ENCODE peak calls at places on chromosomes 4 and X, in eight cellular contexts. One of them, this sample, is unnamed.

GRCh38 chrX:45344597-45344996 is 143.9 kb upstream of the DIPK2B start:
- DNase-seq in activated CD4-positive, alpha-beta T cell treated with anti-CD3 and anti-CD28 coated beads for 1 hour: no peak
- DNase-seq in RPMI8226: no peak
- DNase-seq in T-cell: no peak
- DNase-seq in caudate nucleus: no peak
- DNase-seq in Karpas-422: no peak
- DNase-seq in endothelial cell: no peak
- DNase-seq in HT1080: peak; percentile 36
- DNase-seq in this sample: no peak

GRCh38 chrX:147875866-147876596 is 35.7 kb upstream of the FMR1 start:
- DNase-seq in activated CD4-positive, alpha-beta T cell treated with anti-CD3 and anti-CD28 coated beads for 1 hour: no peak
- DNase-seq in RPMI8226: peak; percentile 90
- DNase-seq in T-cell: no peak
- DNase-seq in caudate nucleus: no peak
- DNase-seq in Karpas-422: no peak
- DNase-seq in endothelial cell: no peak
- DNase-seq in HT1080: no peak
- DNase-seq in this sample: no peak

GRCh38 chr4:94889961-94890360 is 132.2 kb downstream of the BMPR1B start:
- DNase-seq in activated CD4-positive, alpha-beta T cell treated with anti-CD3 and anti-CD28 coated beads for 1 hour: no peak
- DNase-seq in RPMI8226: no peak
- DNase-seq in T-cell: no peak
- DNase-seq in caudate nucleus: no peak
- DNase-seq in Karpas-422: no peak
- DNase-seq in endothelial cell: no peak
- DNase-seq in HT1080: peak; percentile 65
- DNase-seq in this sample: no peak

GRCh38 chr4:99943904-99944437 is 2.4 kb downstream of the DNAJB14 start:
- DNase-seq in activated CD4-positive, alpha-beta T cell treated with anti-CD3 and anti-CD28 coated beads for 1 hour: no peak
- DNase-seq in RPMI8226: no peak
- DNase-seq in T-cell: no peak
- DNase-seq in caudate nucleus: no peak
- DNase-seq in Karpas-422: no peak
- DNase-seq in endothelial cell: no peak
- DNase-seq in HT1080: no peak
- DNase-seq in this sample: no peak

GRCh38 chrX:23901805-23902204 is 5.9 kb downstream of the APOO start:
- DNase-seq in activated CD4-positive, alpha-beta T cell treated with anti-CD3 and anti-CD28 coated beads for 1 hour: no peak
- DNase-seq in RPMI8226: peak; percentile 64
- DNase-seq in T-cell: peak; percentile 39
- DNase-seq in caudate nucleus: no peak
- DNase-seq in Karpas-422: peak; percentile 90
- DNase-seq in endothelial cell: peak; percentile 27
- DNase-seq in HT1080: peak; percentile 68
- DNase-seq in this sample: no peak

GRCh38 chr4:75126058-75126457 is 193.1 kb downstream of the PARM1 start:
- DNase-seq in activated CD4-positive, alpha-beta T cell treated with anti-CD3 and anti-CD28 coated beads for 1 hour: no peak
- DNase-seq in RPMI8226: no peak
- DNase-seq in T-cell: no peak
- DNase-seq in caudate nucleus: no peak
- DNase-seq in Karpas-422: no peak
- DNase-seq in endothelial cell: no peak
- DNase-seq in HT1080: no peak
- DNase-seq in this sample: no peak

GRCh38 chr4:169243808-169244207 is 26.9 kb downstream of the SH3RF1 start:
- DNase-seq in activated CD4-positive, alpha-beta T cell treated with anti-CD3 and anti-CD28 coated beads for 1 hour: no peak
- DNase-seq in RPMI8226: no peak
- DNase-seq in T-cell: no peak
- DNase-seq in caudate nucleus: no peak
- DNase-seq in Karpas-422: no peak
- DNase-seq in endothelial cell: no peak
- DNase-seq in HT1080: no peak
- DNase-seq in this sample: peak; percentile 52

GRCh38 chrX:138756234-138756633 is 44.7 kb upstream of the FGF13 start:
- DNase-seq in activated CD4-positive, alpha-beta T cell treated with anti-CD3 and anti-CD28 coated beads for 1 hour: no peak
- DNase-seq in RPMI8226: peak; percentile 4
- DNase-seq in T-cell: no peak
- DNase-seq in caudate nucleus: no peak
- DNase-seq in Karpas-422: no peak
- DNase-seq in endothelial cell: peak; percentile 36
- DNase-seq in HT1080: peak; percentile 66
- DNase-seq in this sample: no peak

GRCh38 chrX:19593684-19594083 is 78.4 kb upstream of the MAP3K15 start:
- DNase-seq in activated CD4-positive, alpha-beta T cell treated with anti-CD3 and anti-CD28 coated beads for 1 hour: no peak
- DNase-seq in RPMI8226: peak; percentile 34
- DNase-seq in T-cell: peak; percentile 3
- DNase-seq in caudate nucleus: no peak
- DNase-seq in Karpas-422: peak; percentile 73
- DNase-seq in endothelial cell: no peak
- DNase-seq in HT1080: peak; percentile 13
- DNase-seq in this sample: no peak

GRCh38 chr4:11543710-11544109 is 115.0 kb upstream of the HS3ST1 start:
- DNase-seq in activated CD4-positive, alpha-beta T cell treated with anti-CD3 and anti-CD28 coated beads for 1 hour: no peak
- DNase-seq in RPMI8226: no peak
- DNase-seq in T-cell: no peak
- DNase-seq in caudate nucleus: no peak
- DNase-seq in Karpas-422: no peak
- DNase-seq in endothelial cell: no peak
- DNase-seq in HT1080: peak; percentile 68
- DNase-seq in this sample: no peak

GRCh38 chr4:7391637-7392437 is 42.9 kb downstream of the PSAPL1 start:
- DNase-seq in activated CD4-positive, alpha-beta T cell treated with anti-CD3 and anti-CD28 coated beads for 1 hour: no peak
- DNase-seq in RPMI8226: no peak
- DNase-seq in T-cell: no peak
- DNase-seq in caudate nucleus: no peak
- DNase-seq in Karpas-422: no peak
- DNase-seq in endothelial cell: peak; percentile 2
- DNase-seq in HT1080: no peak
- DNase-seq in this sample: no peak

GRCh38 chr4:148203056-148203898 is 238.9 kb downstream of the NR3C2 start:
- DNase-seq in activated CD4-positive, alpha-beta T cell treated with anti-CD3 and anti-CD28 coated beads for 1 hour: no peak
- DNase-seq in RPMI8226: no peak
- DNase-seq in T-cell: no peak
- DNase-seq in caudate nucleus: no peak
- DNase-seq in Karpas-422: no peak
- DNase-seq in endothelial cell: no peak
- DNase-seq in HT1080: no peak
- DNase-seq in this sample: no peak

GRCh38 chr4:46254788-46255187 is 130.9 kb upstream of the GABRG1 start:
- DNase-seq in activated CD4-positive, alpha-beta T cell treated with anti-CD3 and anti-CD28 coated beads for 1 hour: no peak
- DNase-seq in RPMI8226: no peak
- DNase-seq in T-cell: no peak
- DNase-seq in caudate nucleus: no peak
- DNase-seq in Karpas-422: no peak
- DNase-seq in endothelial cell: no peak
- DNase-seq in HT1080: peak; percentile 72
- DNase-seq in this sample: no peak

GRCh38 chr4:152165146-152165545 is 370.7 kb downstream of the FBXW7 start:
- DNase-seq in activated CD4-positive, alpha-beta T cell treated with anti-CD3 and anti-CD28 coated beads for 1 hour: no peak
- DNase-seq in RPMI8226: no peak
- DNase-seq in T-cell: no peak
- DNase-seq in caudate nucleus: no peak
- DNase-seq in Karpas-422: no peak
- DNase-seq in endothelial cell: peak; percentile 6
- DNase-seq in HT1080: peak; percentile 76
- DNase-seq in this sample: peak; percentile 2

GRCh38 chr4:99300934-99301333 is 10.1 kb upstream of the ADH1A start:
- DNase-seq in activated CD4-positive, alpha-beta T cell treated with anti-CD3 and anti-CD28 coated beads for 1 hour: no peak
- DNase-seq in RPMI8226: no peak
- DNase-seq in T-cell: no peak
- DNase-seq in caudate nucleus: no peak
- DNase-seq in Karpas-422: no peak
- DNase-seq in endothelial cell: no peak
- DNase-seq in HT1080: no peak
- DNase-seq in this sample: peak; percentile 90

GRCh38 chr4:12846368-12846767 is 637.8 kb downstream of the RAB28 start:
- DNase-seq in activated CD4-positive, alpha-beta T cell treated with anti-CD3 and anti-CD28 coated beads for 1 hour: no peak
- DNase-seq in RPMI8226: no peak
- DNase-seq in T-cell: no peak
- DNase-seq in caudate nucleus: no peak
- DNase-seq in Karpas-422: no peak
- DNase-seq in endothelial cell: no peak
- DNase-seq in HT1080: peak; percentile 1
- DNase-seq in this sample: no peak

GRCh38 chr4:15240764-15241163 is 187.1 kb upstream of the C1QTNF7 start:
- DNase-seq in activated CD4-positive, alpha-beta T cell treated with anti-CD3 and anti-CD28 coated beads for 1 hour: no peak
- DNase-seq in RPMI8226: no peak
- DNase-seq in T-cell: no peak
- DNase-seq in caudate nucleus: no peak
- DNase-seq in Karpas-422: no peak
- DNase-seq in endothelial cell: no peak
- DNase-seq in HT1080: peak; percentile 19
- DNase-seq in this sample: no peak

GRCh38 chr4:158863296-158863695 is 94.5 kb downstream of the FNIP2 start:
- DNase-seq in activated CD4-positive, alpha-beta T cell treated with anti-CD3 and anti-CD28 coated beads for 1 hour: no peak
- DNase-seq in RPMI8226: no peak
- DNase-seq in T-cell: no peak
- DNase-seq in caudate nucleus: no peak
- DNase-seq in Karpas-422: no peak
- DNase-seq in endothelial cell: no peak
- DNase-seq in HT1080: no peak
- DNase-seq in this sample: no peak

GRCh38 chr4:3317656-3318211 is 24.9 kb downstream of the RGS12 start:
- DNase-seq in activated CD4-positive, alpha-beta T cell treated with anti-CD3 and anti-CD28 coated beads for 1 hour: no peak
- DNase-seq in RPMI8226: no peak
- DNase-seq in T-cell: no peak
- DNase-seq in caudate nucleus: no peak
- DNase-seq in Karpas-422: no peak
- DNase-seq in endothelial cell: no peak
- DNase-seq in HT1080: no peak
- DNase-seq in this sample: no peak

GRCh38 chr4:58688603-58689002 is 1578.4 kb upstream of the IGFBP7 start:
- DNase-seq in activated CD4-positive, alpha-beta T cell treated with anti-CD3 and anti-CD28 coated beads for 1 hour: no peak
- DNase-seq in RPMI8226: no peak
- DNase-seq in T-cell: no peak
- DNase-seq in caudate nucleus: no peak
- DNase-seq in Karpas-422: no peak
- DNase-seq in endothelial cell: no peak
- DNase-seq in HT1080: no peak
- DNase-seq in this sample: no peak

GRCh38 chr4:183324619-183325018 is 2.4 kb upstream of the CLDN24 start:
- DNase-seq in activated CD4-positive, alpha-beta T cell treated with anti-CD3 and anti-CD28 coated beads for 1 hour: no peak
- DNase-seq in RPMI8226: no peak
- DNase-seq in T-cell: no peak
- DNase-seq in caudate nucleus: no peak
- DNase-seq in Karpas-422: no peak
- DNase-seq in endothelial cell: no peak
- DNase-seq in HT1080: no peak
- DNase-seq in this sample: no peak

GRCh38 chr4:135256111-135256510 is 1054.5 kb upstream of the PABPC4L start:
- DNase-seq in activated CD4-positive, alpha-beta T cell treated with anti-CD3 and anti-CD28 coated beads for 1 hour: no peak
- DNase-seq in RPMI8226: no peak
- DNase-seq in T-cell: no peak
- DNase-seq in caudate nucleus: no peak
- DNase-seq in Karpas-422: no peak
- DNase-seq in endothelial cell: no peak
- DNase-seq in HT1080: no peak
- DNase-seq in this sample: no peak

GRCh38 chr4:80085081-80085480 is 12.1 kb upstream of the ANTXR2 start:
- DNase-seq in activated CD4-positive, alpha-beta T cell treated with anti-CD3 and anti-CD28 coated beads for 1 hour: no peak
- DNase-seq in RPMI8226: no peak
- DNase-seq in T-cell: no peak
- DNase-seq in caudate nucleus: no peak
- DNase-seq in Karpas-422: no peak
- DNase-seq in endothelial cell: no peak
- DNase-seq in HT1080: no peak
- DNase-seq in this sample: no peak

GRCh38 chrX:41009816-41010187 is 75.4 kb upstream of the USP9X start:
- DNase-seq in activated CD4-positive, alpha-beta T cell treated with anti-CD3 and anti-CD28 coated beads for 1 hour: no peak
- DNase-seq in RPMI8226: peak; percentile 16
- DNase-seq in T-cell: no peak
- DNase-seq in caudate nucleus: no peak
- DNase-seq in Karpas-422: no peak
- DNase-seq in endothelial cell: no peak
- DNase-seq in HT1080: no peak
- DNase-seq in this sample: no peak

GRCh38 chrX:118534716-118535493 is 39.3 kb downstream of the DOCK11 start:
- DNase-seq in activated CD4-positive, alpha-beta T cell treated with anti-CD3 and anti-CD28 coated beads for 1 hour: no peak
- DNase-seq in RPMI8226: no peak
- DNase-seq in T-cell: no peak
- DNase-seq in caudate nucleus: no peak
- DNase-seq in Karpas-422: no peak
- DNase-seq in endothelial cell: no peak
- DNase-seq in HT1080: no peak
- DNase-seq in this sample: no peak

GRCh38 chr4:33104190-33104773 is 2384.1 kb downstream of the PCDH7 start:
- DNase-seq in activated CD4-positive, alpha-beta T cell treated with anti-CD3 and anti-CD28 coated beads for 1 hour: no peak
- DNase-seq in RPMI8226: no peak
- DNase-seq in T-cell: no peak
- DNase-seq in caudate nucleus: no peak
- DNase-seq in Karpas-422: no peak
- DNase-seq in endothelial cell: no peak
- DNase-seq in HT1080: no peak
- DNase-seq in this sample: no peak

GRCh38 chr4:62670509-62670908 is 1470.4 kb downstream of the ADGRL3 start:
- DNase-seq in activated CD4-positive, alpha-beta T cell treated with anti-CD3 and anti-CD28 coated beads for 1 hour: no peak
- DNase-seq in RPMI8226: peak; percentile 16
- DNase-seq in T-cell: no peak
- DNase-seq in caudate nucleus: no peak
- DNase-seq in Karpas-422: no peak
- DNase-seq in endothelial cell: no peak
- DNase-seq in HT1080: peak; percentile 44
- DNase-seq in this sample: no peak

GRCh38 chr4:8709729-8710360 is 117.3 kb downstream of the CPZ start:
- DNase-seq in activated CD4-positive, alpha-beta T cell treated with anti-CD3 and anti-CD28 coated beads for 1 hour: no peak
- DNase-seq in RPMI8226: no peak
- DNase-seq in T-cell: no peak
- DNase-seq in caudate nucleus: no peak
- DNase-seq in Karpas-422: no peak
- DNase-seq in endothelial cell: no peak
- DNase-seq in HT1080: no peak
- DNase-seq in this sample: no peak

GRCh38 chr4:126715067-126715466 is 917.7 kb upstream of the INTU start:
- DNase-seq in activated CD4-positive, alpha-beta T cell treated with anti-CD3 and anti-CD28 coated beads for 1 hour: no peak
- DNase-seq in RPMI8226: no peak
- DNase-seq in T-cell: no peak
- DNase-seq in caudate nucleus: no peak
- DNase-seq in Karpas-422: no peak
- DNase-seq in endothelial cell: no peak
- DNase-seq in HT1080: no peak
- DNase-seq in this sample: no peak

GRCh38 chrX:12843668-12844279 is 23.1 kb upstream of the TLR7 start:
- DNase-seq in activated CD4-positive, alpha-beta T cell treated with anti-CD3 and anti-CD28 coated beads for 1 hour: no peak
- DNase-seq in RPMI8226: no peak
- DNase-seq in T-cell: no peak
- DNase-seq in caudate nucleus: no peak
- DNase-seq in Karpas-422: peak; percentile 66
- DNase-seq in endothelial cell: no peak
- DNase-seq in HT1080: no peak
- DNase-seq in this sample: no peak

GRCh38 chrX:69759921-69760625 is 144.2 kb downstream of the EDA start:
- DNase-seq in activated CD4-positive, alpha-beta T cell treated with anti-CD3 and anti-CD28 coated beads for 1 hour: no peak
- DNase-seq in RPMI8226: no peak
- DNase-seq in T-cell: no peak
- DNase-seq in caudate nucleus: no peak
- DNase-seq in Karpas-422: no peak
- DNase-seq in endothelial cell: no peak
- DNase-seq in HT1080: no peak
- DNase-seq in this sample: no peak

GRCh38 chr4:110793890-110794588 is 171.2 kb upstream of the PITX2 start:
- DNase-seq in activated CD4-positive, alpha-beta T cell treated with anti-CD3 and anti-CD28 coated beads for 1 hour: no peak
- DNase-seq in RPMI8226: no peak
- DNase-seq in T-cell: no peak
- DNase-seq in caudate nucleus: no peak
- DNase-seq in Karpas-422: no peak
- DNase-seq in endothelial cell: no peak
- DNase-seq in HT1080: no peak
- DNase-seq in this sample: no peak

GRCh38 chr4:825063-825968 is 613 bp downstream of the CPLX1 start:
- DNase-seq in activated CD4-positive, alpha-beta T cell treated with anti-CD3 and anti-CD28 coated beads for 1 hour: no peak
- DNase-seq in RPMI8226: peak; percentile 28
- DNase-seq in T-cell: peak; percentile 20
- DNase-seq in caudate nucleus: no peak
- DNase-seq in Karpas-422: no peak
- DNase-seq in endothelial cell: peak; percentile 48
- DNase-seq in HT1080: no peak
- DNase-seq in this sample: no peak

GRCh38 chr4:164204434-164204833 is 549.5 kb upstream of the SMIM31 start:
- DNase-seq in activated CD4-positive, alpha-beta T cell treated with anti-CD3 and anti-CD28 coated beads for 1 hour: no peak
- DNase-seq in RPMI8226: no peak
- DNase-seq in T-cell: no peak
- DNase-seq in caudate nucleus: no peak
- DNase-seq in Karpas-422: no peak
- DNase-seq in endothelial cell: no peak
- DNase-seq in HT1080: peak; percentile 88
- DNase-seq in this sample: no peak

This sample was measured in BJ.